ENCODE peak calls at places on chromosome 15, in nine cellular contexts. M is DMS 273 treated with DMSO at 0.1 percent for 48 hours; T is anterior cingulate cortex; V is tibial nerve; W is CD8-positive, alpha-beta memory T cell; L is AG10803; F is HCT116; Y is SK-N-DZ; O is activated CD8-positive, alpha-beta memory T cell treated with anti-CD3 and anti-CD28 coated beads for 1 hour. P is an unnamed sample.
A peak's percentile ranks its signal among the peaks of the same experiment; 100 is the strongest.

GRCh38 chr15:89175617-89176191 is 45.7 kb downstream of the RLBP1 start:
- DNase-seq in M (no peak), T (no peak), V (no peak), W (no peak), L (no peak), F (no peak), Y (no peak), O (no peak), P (no peak)

GRCh38 chr15:52008326-52008697 is 10.7 kb upstream of the MAPK6 start:
- DNase-seq in M (no peak), T (no peak), V (no peak), W (no peak), L (no peak), F (no peak), Y (no peak), O (no peak), P (no peak)

GRCh38 chr15:70876011-70876410 is 16.2 kb downstream of the THAP10 start:
- DNase-seq in M (no peak), T (no peak), V (no peak), W (no peak), L (no peak), F (no peak), Y (no peak), O (no peak), P (no peak)

GRCh38 chr15:77573826-77574225 is 58.9 kb downstream of the LINGO1 start:
- DNase-seq in M (no peak), T (no peak), V (no peak), W (no peak), L (no peak), F (no peak), Y (no peak), O (no peak), P (no peak)

GRCh38 chr15:44101944-44102343 is 93.1 kb downstream of the FRMD5 start:
- DNase-seq in M (no peak), T (no peak), V (no peak), W (no peak), L (peak; percentile 98), F (no peak), Y (no peak), O (no peak), P (no peak)

GRCh38 chr15:73388256-73388781 is 19.6 kb upstream of the HCN4 start:
- DNase-seq in M (no peak), T (no peak), V (no peak), W (no peak), L (peak; percentile 50), F (peak; percentile 72), Y (no peak), O (no peak), P (no peak)

GRCh38 chr15:79953951-79954444 is 17.0 kb downstream of the BCL2A1 start:
- DNase-seq in M (no peak), T (no peak), V (no peak), W (no peak), L (no peak), F (no peak), Y (no peak), O (no peak), P (no peak)

GRCh38 chr15:33963831-33964664 is 4.2 kb upstream of the CHRM5 start:
- DNase-seq in M (no peak), T (no peak), V (no peak), W (no peak), L (peak; percentile 47), F (peak; percentile 12), Y (peak; percentile 47), O (no peak), P (peak; percentile 6)

GRCh38 chr15:100721758-100722550 is 119.6 kb downstream of the ASB7 start:
- DNase-seq in M (no peak), T (no peak), V (peak; percentile 43), W (no peak), L (peak; percentile 99), F (peak; percentile 97), Y (no peak), O (no peak), P (no peak)